ENCODE peak calls at places on chromosome 10, in eight cellular contexts. One of them, this sample, is unnamed.

GRCh38 chr10:124267231-124267885 is 151.4 kb downstream of the OAT start:
- DNase-seq in A549: no peak
- DNase-seq in uterus: no peak
- DNase-seq in HCT116: no peak
- DNase-seq in breast epithelium: no peak
- DNase-seq in adrenal gland: no peak
- DNase-seq in right lobe of liver: no peak
- DNase-seq in transverse colon: no peak
- DNase-seq in this sample: no peak

GRCh38 chr10:49164587-49165188 is 23.5 kb downstream of the TMEM273 start:
- DNase-seq in right lobe of liver: peak
- DNase-seq in HCT116: peak
- DNase-seq in transverse colon: no peak
- DNase-seq in adrenal gland: peak
- DNase-seq in A549: peak
- DNase-seq in uterus: peak
- DNase-seq in breast epithelium: no peak
- DNase-seq in this sample: no peak

GRCh38 chr10:26725837-26726727 is 28.6 kb downstream of the PDSS1 start:
- DNase-seq in A549: peak
- DNase-seq in transverse colon: peak
- DNase-seq in uterus: peak
- DNase-seq in HCT116: peak
- DNase-seq in breast epithelium: no peak
- DNase-seq in adrenal gland: peak
- DNase-seq in right lobe of liver: peak
- DNase-seq in this sample: no peak

GRCh38 chr10:43921881-43922280 is 273.2 kb upstream of the ZNF32 start:
- DNase-seq in A549: no peak
- DNase-seq in breast epithelium: no peak
- DNase-seq in adrenal gland: no peak
- DNase-seq in uterus: no peak
- DNase-seq in right lobe of liver: no peak
- DNase-seq in transverse colon: no peak
- DNase-seq in HCT116: no peak
- DNase-seq in this sample: no peak

GRCh38 chr10:73983096-73984047 is 14.5 kb upstream of the VCL start:
- DNase-seq in HCT116: no peak
- DNase-seq in uterus: no peak
- DNase-seq in adrenal gland: no peak
- DNase-seq in transverse colon: no peak
- DNase-seq in A549: no peak
- DNase-seq in right lobe of liver: no peak
- DNase-seq in breast epithelium: no peak
- DNase-seq in this sample: no peak

GRCh38 chr10:102870221-102870620 is 951 bp downstream of the AS3MT start:
- DNase-seq in adrenal gland: no peak
- DNase-seq in right lobe of liver: no peak
- DNase-seq in A549: no peak
- DNase-seq in uterus: no peak
- DNase-seq in HCT116: no peak
- DNase-seq in transverse colon: no peak
- DNase-seq in breast epithelium: no peak
- DNase-seq in this sample: no peak

GRCh38 chr10:47299989-47300931 is at the start of gene GDF10:
- DNase-seq in A549: no peak
- DNase-seq in transverse colon: no peak
- DNase-seq in HCT116: no peak
- DNase-seq in breast epithelium: no peak
- DNase-seq in adrenal gland: no peak
- DNase-seq in right lobe of liver: no peak
- DNase-seq in uterus: no peak
- DNase-seq in this sample: no peak

GRCh38 chr10:88091490-88092061 is 228.2 kb downstream of the PTEN start:
- DNase-seq in uterus: no peak
- DNase-seq in breast epithelium: peak
- DNase-seq in adrenal gland: no peak
- DNase-seq in transverse colon: peak
- DNase-seq in A549: no peak
- DNase-seq in HCT116: no peak
- DNase-seq in right lobe of liver: no peak
- DNase-seq in this sample: peak

GRCh38 chr10:118409295-118409694 is 67.2 kb upstream of the FAM204A start:
- DNase-seq in uterus: no peak
- DNase-seq in A549: no peak
- DNase-seq in transverse colon: no peak
- DNase-seq in adrenal gland: no peak
- DNase-seq in breast epithelium: no peak
- DNase-seq in HCT116: no peak
- DNase-seq in right lobe of liver: no peak
- DNase-seq in this sample: no peak

GRCh38 chr10:19961076-19961811 is 145.0 kb downstream of the PLXDC2 start:
- DNase-seq in HCT116: no peak
- DNase-seq in A549: no peak
- DNase-seq in uterus: no peak
- DNase-seq in breast epithelium: no peak
- DNase-seq in adrenal gland: no peak
- DNase-seq in transverse colon: no peak
- DNase-seq in right lobe of liver: no peak
- DNase-seq in this sample: no peak

GRCh38 chr10:35090162-35090954 is at the start of gene CUL2:
- DNase-seq in breast epithelium: peak
- DNase-seq in A549: peak
- DNase-seq in transverse colon: peak
- DNase-seq in HCT116: peak
- DNase-seq in uterus: peak
- DNase-seq in adrenal gland: peak
- DNase-seq in right lobe of liver: peak
- DNase-seq in this sample: peak

GRCh38 chr10:59375990-59376389 is 13.6 kb upstream of the FAM13C start:
- DNase-seq in right lobe of liver: no peak
- DNase-seq in breast epithelium: no peak
- DNase-seq in adrenal gland: no peak
- DNase-seq in A549: no peak
- DNase-seq in uterus: no peak
- DNase-seq in transverse colon: no peak
- DNase-seq in HCT116: no peak
- DNase-seq in this sample: no peak

GRCh38 chr10:76444034-76444800 is 1012.8 kb downstream of the LRMDA start:
- DNase-seq in transverse colon: peak
- DNase-seq in breast epithelium: no peak
- DNase-seq in uterus: no peak
- DNase-seq in adrenal gland: peak
- DNase-seq in HCT116: no peak
- DNase-seq in A549: no peak
- DNase-seq in right lobe of liver: no peak
- DNase-seq in this sample: peak

GRCh38 chr10:51291961-51292360 is 217.7 kb downstream of the PRKG1 start:
- DNase-seq in A549: no peak
- DNase-seq in adrenal gland: no peak
- DNase-seq in breast epithelium: no peak
- DNase-seq in right lobe of liver: no peak
- DNase-seq in uterus: no peak
- DNase-seq in transverse colon: no peak
- DNase-seq in HCT116: no peak
- DNase-seq in this sample: no peak

GRCh38 chr10:51289519-51289918 is 215.2 kb downstream of the PRKG1 start:
- DNase-seq in A549: no peak
- DNase-seq in uterus: no peak
- DNase-seq in right lobe of liver: no peak
- DNase-seq in breast epithelium: no peak
- DNase-seq in adrenal gland: no peak
- DNase-seq in transverse colon: no peak
- DNase-seq in HCT116: no peak
- DNase-seq in this sample: no peak

GRCh38 chr10:51285586-51285985 is 211.3 kb downstream of the PRKG1 start:
- DNase-seq in transverse colon: no peak
- DNase-seq in right lobe of liver: no peak
- DNase-seq in A549: no peak
- DNase-seq in uterus: no peak
- DNase-seq in HCT116: no peak
- DNase-seq in adrenal gland: no peak
- DNase-seq in breast epithelium: no peak
- DNase-seq in this sample: no peak

DNA sequence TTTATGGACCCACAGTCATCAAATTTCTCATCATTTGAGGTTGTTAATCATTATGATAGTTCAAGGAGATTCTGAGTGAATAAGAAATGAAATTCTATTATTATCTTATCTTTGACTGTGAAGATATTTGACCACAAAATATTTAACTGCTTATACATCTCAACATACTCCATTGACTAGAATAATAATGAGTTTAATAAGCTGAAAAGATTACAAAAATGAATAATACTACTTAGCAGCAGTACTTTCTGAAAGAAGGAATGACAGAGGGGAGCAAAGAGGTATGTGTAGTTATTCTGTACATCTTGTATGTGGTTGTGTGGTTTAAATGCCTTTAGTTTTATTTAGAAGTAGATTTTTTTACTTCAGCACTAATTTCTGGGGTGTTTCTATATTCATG is 214.2 kb downstream of the PRKG1 start:
- DNase-seq in uterus: no peak
- DNase-seq in transverse colon: no peak
- DNase-seq in A549: no peak
- DNase-seq in HCT116: no peak
- DNase-seq in right lobe of liver: no peak
- DNase-seq in adrenal gland: no peak
- DNase-seq in breast epithelium: no peak
- DNase-seq in this sample: no peak
- TF ChIP-seq POLR2A in uterus: no peak
- TF ChIP-seq POLR2A in transverse colon: no peak
- TF ChIP-seq POLR2A in A549: no peak
- TF ChIP-seq POLR2A in HCT116: no peak
- TF ChIP-seq POLR2A in right lobe of liver: no peak
- TF ChIP-seq POLR2A in adrenal gland: no peak
- TF ChIP-seq POLR2A in breast epithelium: no peak
- TF ChIP-seq POLR2A in this sample: no peak

DNA sequence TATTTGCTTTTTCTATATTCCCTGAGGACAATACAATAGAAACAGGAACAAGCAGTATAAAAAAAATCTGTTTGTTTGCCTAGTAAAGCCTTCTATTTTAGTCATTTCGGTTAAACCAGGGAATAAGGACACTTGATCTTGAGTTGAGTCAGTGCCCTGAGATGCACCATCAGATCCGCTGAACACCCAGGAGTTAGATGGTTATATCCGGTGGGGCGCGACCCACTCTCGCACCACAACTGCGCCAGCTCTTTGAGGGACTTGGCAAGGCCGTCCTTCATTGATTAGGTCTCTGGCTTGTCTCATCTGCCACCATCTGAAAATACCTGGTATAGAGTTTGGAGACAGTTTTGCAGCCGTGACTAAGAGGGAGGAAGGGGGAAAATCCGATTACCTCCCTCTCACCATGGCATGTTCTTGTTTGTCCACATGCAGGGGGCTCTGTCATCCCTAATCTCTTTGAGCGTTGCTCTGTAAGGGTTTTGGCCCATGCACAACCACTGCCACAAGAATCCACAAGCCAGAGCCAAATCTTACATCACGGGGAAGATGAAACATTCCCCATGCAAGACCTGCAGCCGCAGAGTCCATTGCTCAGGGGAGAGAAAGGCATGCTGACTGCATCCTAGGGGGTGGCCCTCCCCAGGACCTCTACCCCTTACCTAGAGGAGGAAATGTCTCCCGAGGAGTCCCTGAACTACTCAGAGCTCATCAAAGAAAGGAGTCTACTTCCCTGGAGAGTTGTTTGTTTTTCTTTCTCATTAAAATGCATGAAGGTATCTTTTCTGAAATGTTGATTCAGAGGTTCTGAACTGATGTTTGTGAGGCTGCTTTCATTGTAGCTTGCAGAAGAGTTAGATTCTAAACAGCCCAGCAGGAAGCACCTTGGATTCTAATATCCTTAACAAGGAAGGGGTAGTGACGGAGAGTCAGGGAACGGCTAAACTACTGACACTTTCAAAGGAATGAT is 101.6 kb upstream of the FAM171A1 start:
- DNase-seq in adrenal gland: no peak
- DNase-seq in A549: no peak
- DNase-seq in uterus: peak
- DNase-seq in transverse colon: no peak
- DNase-seq in right lobe of liver: no peak
- DNase-seq in breast epithelium: no peak
- DNase-seq in HCT116: no peak
- DNase-seq in this sample: no peak
- H3K4me3 ChIP-seq in adrenal gland: no peak
- H3K4me3 ChIP-seq in A549: no peak
- H3K4me3 ChIP-seq in uterus: no peak
- H3K4me3 ChIP-seq in transverse colon: no peak
- H3K4me3 ChIP-seq in right lobe of liver: no peak
- H3K4me3 ChIP-seq in breast epithelium: no peak
- H3K4me3 ChIP-seq in HCT116: no peak
- H3K4me3 ChIP-seq in this sample: no peak

GRCh38 chr10:100346765-100347567 is at the start of gene SCD:
- DNase-seq in right lobe of liver: peak
- DNase-seq in uterus: peak
- DNase-seq in breast epithelium: peak
- DNase-seq in HCT116: peak
- DNase-seq in adrenal gland: peak
- DNase-seq in transverse colon: peak
- DNase-seq in A549: peak
- DNase-seq in this sample: peak
- TF ChIP-seq POLR2A in right lobe of liver: peak
- TF ChIP-seq POLR2A in uterus: peak
- TF ChIP-seq POLR2A in breast epithelium: no peak
- TF ChIP-seq POLR2A in HCT116: peak
- TF ChIP-seq POLR2A in adrenal gland: peak
- TF ChIP-seq POLR2A in transverse colon: peak
- TF ChIP-seq POLR2A in A549: peak
- TF ChIP-seq POLR2A in this sample: no peak

GRCh38 chr10:1203704-1204103 is 147.5 kb downstream of the WDR37 start:
- DNase-seq in right lobe of liver: no peak
- DNase-seq in HCT116: no peak
- DNase-seq in adrenal gland: no peak
- DNase-seq in A549: no peak
- DNase-seq in uterus: no peak
- DNase-seq in breast epithelium: no peak
- DNase-seq in transverse colon: no peak
- DNase-seq in this sample: no peak
- H3K4me3 ChIP-seq in right lobe of liver: no peak
- H3K4me3 ChIP-seq in HCT116: no peak
- H3K4me3 ChIP-seq in adrenal gland: no peak
- H3K4me3 ChIP-seq in A549: no peak
- H3K4me3 ChIP-seq in uterus: no peak
- H3K4me3 ChIP-seq in breast epithelium: no peak
- H3K4me3 ChIP-seq in transverse colon: no peak
- H3K4me3 ChIP-seq in this sample: no peak

This sample was measured in lower leg skin.